ENCODE peak calls at places on chromosome 18, in nine cellular contexts. C, G, X, I, M, J, P, W and A are unnamed samples.

GRCh38 chr18:63578357-63578958 is 8.7 kb upstream of the SERPINB13 start:
- DNase-seq in C (no peak), G (peak), X (no peak), I (peak), M (no peak), J (no peak), P (no peak), W (peak), A (peak)

GRCh38 chr18:3511980-3512379 is 62.0 kb downstream of the TGIF1 start:
- DNase-seq in C (no peak), G (peak), X (no peak), I (peak), M (no peak), J (no peak), P (no peak), W (no peak), A (peak)

GRCh38 chr18:49238433-49239042 is 221.9 kb downstream of the DYM start:
- DNase-seq in C (no peak), G (peak), X (no peak), I (no peak), M (no peak), J (no peak), P (no peak), W (no peak), A (peak)

GRCh38 chr18:63730788-63731187 is 28.0 kb downstream of the SERPINB11 start:
- DNase-seq in C (no peak), G (no peak), X (no peak), I (no peak), M (no peak), J (no peak), P (no peak), W (no peak), A (no peak)

GRCh38 chr18:7116001-7116831 is 1.4 kb downstream of the LAMA1 start:
- DNase-seq in C (no peak), G (no peak), X (no peak), I (peak), M (no peak), J (no peak), P (no peak), W (no peak), A (no peak)

GRCh38 chr18:60675801-60676200 is 303.2 kb upstream of the MC4R start:
- DNase-seq in C (peak), G (no peak), X (no peak), I (no peak), M (no peak), J (no peak), P (no peak), W (no peak), A (no peak)

GRCh38 chr18:25457636-25458035 is 105.7 kb upstream of the ZNF521 start:
- DNase-seq in C (no peak), G (no peak), X (no peak), I (no peak), M (no peak), J (no peak), P (no peak), W (no peak), A (no peak)

GRCh38 chr18:51639541-51639940 is 442.1 kb upstream of the MEX3C start:
- DNase-seq in C (no peak), G (no peak), X (no peak), I (no peak), M (no peak), J (no peak), P (no peak), W (no peak), A (no peak)

GRCh38 chr18:2223859-2224258 is 347.4 kb downstream of the METTL4 start:
- DNase-seq in C (no peak), G (peak), X (no peak), I (peak), M (no peak), J (no peak), P (no peak), W (peak), A (peak)

GRCh38 chr18:63073481-63073880 is 246.1 kb downstream of the BCL2 start:
- DNase-seq in C (no peak), G (no peak), X (no peak), I (no peak), M (no peak), J (no peak), P (no peak), W (peak), A (peak)

GRCh38 chr18:35775887-35776286 is 194.3 kb downstream of the GALNT1 start:
- DNase-seq in C (no peak), G (no peak), X (no peak), I (no peak), M (no peak), J (no peak), P (no peak), W (no peak), A (no peak)

GRCh38 chr18:39939209-39939608 is 2015.8 kb upstream of the PIK3C3 start:
- DNase-seq in C (no peak), G (no peak), X (no peak), I (no peak), M (no peak), J (no peak), P (no peak), W (no peak), A (no peak)

GRCh38 chr18:38077219-38077618 is 511.6 kb upstream of the CELF4 start:
- DNase-seq in C (no peak), G (no peak), X (no peak), I (no peak), M (no peak), J (no peak), P (no peak), W (no peak), A (no peak)

GRCh38 chr18:7196421-7196820 is 34.5 kb upstream of the LRRC30 start:
- DNase-seq in C (no peak), G (no peak), X (no peak), I (no peak), M (no peak), J (no peak), P (no peak), W (no peak), A (no peak)

GRCh38 chr18:76621184-76621583 is 126.1 kb upstream of the ZNF516 start:
- DNase-seq in C (no peak), G (no peak), X (no peak), I (no peak), M (no peak), J (no peak), P (no peak), W (no peak), A (no peak)

GRCh38 chr18:60485207-60485606 is 112.6 kb upstream of the MC4R start:
- DNase-seq in C (no peak), G (no peak), X (no peak), I (no peak), M (no peak), J (no peak), P (no peak), W (no peak), A (no peak)

GRCh38 chr18:13629841-13630747 is 96.3 kb downstream of the FAM210A start:
- DNase-seq in C (peak), G (peak), X (no peak), I (peak), M (peak), J (peak), P (no peak), W (peak), A (peak)

GRCh38 chr18:65567372-65567771 is 183.4 kb upstream of the CDH7 start:
- DNase-seq in C (no peak), G (no peak), X (no peak), I (no peak), M (no peak), J (no peak), P (no peak), W (no peak), A (peak)

GRCh38 chr18:68623342-68623741 is 91.6 kb downstream of the TMX3 start:
- DNase-seq in C (no peak), G (peak), X (no peak), I (peak), M (no peak), J (no peak), P (no peak), W (peak), A (peak)

GRCh38 chr18:5052491-5052890 is 144.6 kb downstream of the AKAIN1 start:
- DNase-seq in C (no peak), G (no peak), X (no peak), I (no peak), M (no peak), J (no peak), P (no peak), W (no peak), A (no peak)

GRCh38 chr18:10476430-10476829 is 22.0 kb downstream of the APCDD1 start:
- DNase-seq in C (no peak), G (peak), X (no peak), I (peak), M (no peak), J (no peak), P (no peak), W (no peak), A (no peak)